ENCODE peak calls at places on chromosomes 5 and 9, in ten cellular contexts. Z, S, L, O, W, P, F, B, T and Q are unnamed samples.

GRCh38 chr5:20077186-20077585 is 89.2 kb upstream of the CDH18 start:
- DNase-seq in B (no peak), Z (no peak), O (no peak), F (no peak), W (no peak), P (no peak), L (no peak), T (no peak), S (no peak), Q (no peak)

GRCh38 chr5:31280210-31280609 is 86.7 kb downstream of the CDH6 start:
- DNase-seq in L (no peak), B (peak), P (no peak), T (no peak), S (no peak), Z (no peak), F (no peak), W (no peak), O (no peak), Q (no peak)

GRCh38 chr5:152456815-152457443 is 51.9 kb upstream of the NMUR2 start:
- DNase-seq in Z (no peak), P (no peak), O (no peak), S (no peak), L (no peak), T (no peak), B (no peak), W (no peak), F (no peak), Q (no peak)

GRCh38 chr5:82720213-82720612 is 357.0 kb downstream of the TMEM167A start:
- DNase-seq in T (no peak), P (no peak), B (no peak), W (no peak), Z (no peak), F (no peak), O (no peak), S (no peak), L (no peak), Q (no peak)

GRCh38 chr5:124474821-124475220 is 271.6 kb downstream of the ZNF608 start:
- DNase-seq in L (no peak), P (no peak), O (no peak), T (no peak), W (no peak), B (peak), S (no peak), F (no peak), Z (no peak), Q (no peak)

GRCh38 chr5:34869256-34869655 is 30.3 kb downstream of the TTC23L start:
- DNase-seq in F (no peak), Z (no peak), S (no peak), B (no peak), T (no peak), O (no peak), P (no peak), W (no peak), L (no peak), Q (no peak)

GRCh38 chr5:177981296-177982071 is 14.6 kb downstream of the PROP1 start:
- DNase-seq in T (no peak), O (no peak), Z (no peak), F (no peak), W (no peak), S (no peak), L (no peak), B (no peak), P (no peak), Q (no peak)

GRCh38 chr5:165209101-165209727 is 1703.8 kb downstream of the MAT2B start:
- DNase-seq in W (no peak), B (peak), S (peak), L (no peak), P (peak), T (peak), Z (no peak), O (peak), F (peak), Q (no peak)

GRCh38 chr9:91043786-91044185 is 242.2 kb downstream of the SYK start:
- DNase-seq in Z (no peak), T (no peak), S (no peak), F (no peak), O (no peak), L (no peak), P (no peak), B (no peak), W (no peak), Q (no peak)

GRCh38 chr5:95861221-95861857 is 38.8 kb upstream of the GLRX start:
- DNase-seq in T (no peak), Z (no peak), B (peak), O (peak), S (no peak), W (no peak), F (peak), P (no peak), L (no peak), Q (peak)

GRCh38 chr5:68122439-68122906 is 93.1 kb upstream of the PIK3R1 start:
- DNase-seq in O (no peak), L (peak), P (no peak), W (no peak), B (no peak), S (no peak), T (no peak), F (no peak), Z (no peak), Q (no peak)

GRCh38 chr9:124125590-124126047 is 114.1 kb downstream of the LHX2 start:
- DNase-seq in F (no peak), L (no peak), O (no peak), B (no peak), Z (no peak), P (no peak), T (no peak), W (no peak), S (no peak), Q (no peak)

GRCh38 chr5:151081426-151082273 is 816 bp upstream of the TNIP1 start:
- DNase-seq in O (no peak), F (no peak), W (no peak), P (peak), Z (no peak), L (no peak), S (no peak), T (no peak), B (no peak), Q (peak)

GRCh38 chr9:133700861-133701320 is 37.3 kb downstream of the SARDH start:
- DNase-seq in T (no peak), W (no peak), O (no peak), Z (no peak), F (no peak), S (no peak), P (peak), B (peak), L (no peak), Q (peak)

GRCh38 chr5:90873033-90873517 is 314.5 kb downstream of the ADGRV1 start:
- DNase-seq in S (no peak), P (no peak), Z (no peak), T (no peak), L (no peak), W (no peak), B (peak), F (no peak), O (no peak), Q (no peak)

GRCh38 chr5:90911169-90911568 is 352.6 kb downstream of the ADGRV1 start:
- DNase-seq in O (no peak), W (no peak), Z (no peak), L (no peak), P (no peak), S (no peak), F (no peak), T (no peak), B (no peak), Q (no peak)

GRCh38 chr9:35736201-35736633 is 3.8 kb downstream of the CREB3 start:
- DNase-seq in W (peak), S (peak), Z (no peak), T (peak), F (peak), P (peak), L (peak), O (no peak), B (peak), Q (peak)

GRCh38 chr5:140869555-140869886 is 764 bp downstream of the PCDHA11 start:
- DNase-seq in W (no peak), O (no peak), T (peak), P (no peak), S (no peak), B (no peak), L (no peak), Z (no peak), F (peak), Q (no peak)

GRCh38 chr5:87755378-87755777 is 342.6 kb upstream of the CCNH start:
- DNase-seq in B (no peak), T (no peak), P (no peak), O (no peak), Z (no peak), L (no peak), W (no peak), F (no peak), S (no peak), Q (no peak)

GRCh38 chr5:99000878-99001277 is 72.1 kb upstream of the CHD1 start:
- DNase-seq in T (no peak), W (no peak), Z (no peak), L (no peak), O (no peak), F (no peak), P (no peak), B (peak), S (no peak), Q (no peak)

GRCh38 chr9:33185858-33186257 is 18.7 kb upstream of the B4GALT1 start:
- DNase-seq in O (no peak), W (no peak), B (no peak), L (no peak), S (no peak), F (no peak), P (no peak), Z (no peak), T (no peak), Q (no peak)

GRCh38 chr9:90137824-90138223 is 504.8 kb downstream of the DIRAS2 start:
- DNase-seq in W (no peak), L (no peak), S (no peak), O (no peak), F (no peak), P (no peak), Z (no peak), B (no peak), T (no peak), Q (no peak)

GRCh38 chr9:38017149-38017884 is 51.7 kb downstream of the SHB start:
- DNase-seq in P (no peak), S (no peak), L (no peak), T (no peak), F (no peak), W (no peak), O (no peak), B (peak), Z (no peak), Q (no peak)

GRCh38 chr5:81825237-81825636 is 74.3 kb upstream of the SSBP2 start:
- DNase-seq in T (peak), L (no peak), P (no peak), Z (no peak), W (no peak), F (peak), O (no peak), S (no peak), B (peak), Q (no peak)